ENCODE peak calls at places on chromosomes 1 and 21, in ten cellular contexts. F, L, N, T, D, G, V, M, K and S are unnamed samples.

GRCh38 chr21:21715286-21715969 is 717.2 kb downstream of the NCAM2 start:
- DNase-seq in D (no peak), N (no peak), M (no peak), T (peak), G (no peak), L (no peak), V (no peak), F (no peak), K (no peak), S (no peak)

GRCh38 chr1:243547906-243548305 is 292.1 kb downstream of the SDCCAG8 start:
- DNase-seq in T (no peak), N (no peak), D (no peak), G (no peak), F (no peak), K (no peak), L (no peak), M (no peak), V (no peak), S (no peak)

GRCh38 chr1:78375996-78376395 is 114.8 kb upstream of the PTGFR start:
- DNase-seq in F (no peak), N (peak), L (no peak), T (peak), K (no peak), G (no peak), M (no peak), D (no peak), V (no peak), S (no peak)

GRCh38 chr1:22773981-22774471 is 63.4 kb downstream of the EPHB2 start:
- DNase-seq in K (peak), D (no peak), F (no peak), N (peak), G (no peak), M (no peak), L (peak), V (no peak), T (no peak), S (no peak)

GRCh38 chr1:109923131-109923945 is 12.7 kb downstream of the CSF1 start:
- DNase-seq in L (peak), D (no peak), V (peak), T (no peak), G (no peak), F (no peak), N (no peak), M (no peak), K (peak), S (peak)

GRCh38 chr1:159989581-159989980 is 35.5 kb upstream of the SLAMF9 start:
- DNase-seq in L (no peak), K (no peak), F (no peak), T (no peak), D (no peak), N (peak), G (no peak), M (no peak), V (no peak), S (peak)

GRCh38 chr1:27394925-27395324 is 2.5 kb downstream of the GPR3 start:
- DNase-seq in M (no peak), F (no peak), T (no peak), K (no peak), L (no peak), G (no peak), V (no peak), N (peak), D (no peak), S (no peak)

GRCh38 chr1:22738522-22738921 is 27.9 kb downstream of the EPHB2 start:
- DNase-seq in N (no peak), T (no peak), G (no peak), L (no peak), M (no peak), V (no peak), F (no peak), K (no peak), D (no peak), S (no peak)

GRCh38 chr1:43135857-43136781 is 36.0 kb downstream of the EBNA1BP2 start:
- DNase-seq in M (no peak), G (no peak), T (no peak), D (no peak), K (no peak), F (no peak), L (no peak), V (no peak), N (no peak), S (no peak)

GRCh38 chr1:229452956-229453801 is 19.3 kb upstream of the ACTA1 start:
- DNase-seq in D (no peak), M (no peak), L (no peak), T (peak), N (peak), G (peak), K (no peak), V (no peak), F (no peak), S (no peak)

GRCh38 chr1:10943991-10944730 is 68.3 kb upstream of the TARDBP start:
- DNase-seq in G (peak), T (peak), M (no peak), L (no peak), F (no peak), V (peak), N (peak), K (peak), D (no peak), S (peak)

GRCh38 chr1:1083181-1084027 is 9.3 kb upstream of the RNF223 start:
- DNase-seq in K (no peak), D (no peak), M (peak), L (no peak), F (no peak), T (no peak), N (peak), V (no peak), G (no peak), S (no peak)